ENCODE peak calls at places on chromosomes 4 and X, in nine cellular contexts. G is body of pancreas; M is GM23248; J is DND-41; W is CD8-positive, alpha-beta memory T cell; N is suprapubic skin; V is thoracic aorta; H is neuronal stem cell; Y is endodermal cell. B is an unnamed sample. For H3K4me1, the result is how much of the 10 kb centered on the place peaks cover.

GRCh38 chr4:99563310-99564186 is at the start of gene TRMT10A:
- DNase-seq in N (peak), J (peak), Y (peak), H (peak), V (peak), G (peak), M (peak), W (peak), B (peak)

GRCh38 chr4:12724520-12724919 is 759.6 kb downstream of the RAB28 start:
- DNase-seq in G (no peak), H (no peak), V (no peak), N (no peak), M (peak), W (no peak), Y (no peak), J (no peak), B (peak)

GRCh38 chr4:175424111-175424510 is 388.0 kb downstream of the GPM6A start:
- DNase-seq in M (peak), H (no peak), Y (no peak), J (no peak), G (no peak), N (no peak), W (no peak), V (no peak), B (no peak)

GRCh38 chr4:110198472-110199419 is at the start of gene ELOVL6:
- DNase-seq in H (peak), N (peak), M (peak), Y (peak), W (peak), G (peak), V (no peak), J (peak), B (peak)

GRCh38 chr4:154622598-154622997 is 10.1 kb upstream of the FGG start:
- DNase-seq in H (peak), M (peak), N (no peak), G (peak), W (peak), J (peak), V (no peak), Y (no peak), B (peak)

GRCh38 chr4:17780461-17781071 is 855 bp downstream of the FAM184B start:
- DNase-seq in N (no peak), Y (peak), M (peak), J (no peak), H (no peak), W (no peak), V (no peak), G (no peak), B (no peak)

GRCh38 chr4:3780347-3781171 is 14.4 kb downstream of the ADRA2C start:
- DNase-seq in N (no peak), M (no peak), W (no peak), J (no peak), G (peak), H (no peak), V (no peak), Y (peak), B (peak)

GRCh38 chrX:11427082-11428033 is 134.1 kb downstream of the AMELX start:
- DNase-seq in Y (peak), W (no peak), M (peak), V (no peak), J (no peak), H (peak), G (peak), N (peak), B (no peak)

GRCh38 chr4:74536557-74536956 is 91.6 kb downstream of the AREG start:
- DNase-seq in N (no peak), H (no peak), M (peak), J (no peak), G (no peak), W (no peak), Y (no peak), V (no peak), B (no peak)

GRCh38 chr4:113684534-113685091 is 76.9 kb downstream of the CAMK2D start:
- DNase-seq in Y (peak), W (no peak), N (no peak), M (peak), G (peak), V (peak), H (no peak), J (no peak), B (peak)
- H3K4me1 ChIP-seq in Y (under half), W (under half), N (under half), M (under half), G (under half), V (half or more), H (under half), J (under half), B (half or more)

GRCh38 chr4:70994387-70995099 is 1.1 kb downstream of the DCK start:
- DNase-seq in M (no peak), H (no peak), Y (no peak), W (no peak), V (no peak), J (no peak), N (no peak), G (no peak), B (no peak)

GRCh38 chr4:70996014-70996353 is 2.5 kb downstream of the DCK start:
- DNase-seq in H (no peak), Y (no peak), J (peak), W (no peak), G (no peak), M (peak), V (no peak), N (no peak), B (no peak)

GRCh38 chr4:70993181-70994068 is at the start of gene DCK:
- DNase-seq in Y (peak), W (peak), G (peak), V (peak), N (peak), J (peak), M (peak), H (peak), B (peak)

GRCh38 chr4:70992354-70992753 is 1.1 kb upstream of the DCK start:
- DNase-seq in G (peak), N (no peak), M (no peak), H (no peak), V (no peak), Y (peak), W (no peak), J (no peak), B (peak)

DNA sequence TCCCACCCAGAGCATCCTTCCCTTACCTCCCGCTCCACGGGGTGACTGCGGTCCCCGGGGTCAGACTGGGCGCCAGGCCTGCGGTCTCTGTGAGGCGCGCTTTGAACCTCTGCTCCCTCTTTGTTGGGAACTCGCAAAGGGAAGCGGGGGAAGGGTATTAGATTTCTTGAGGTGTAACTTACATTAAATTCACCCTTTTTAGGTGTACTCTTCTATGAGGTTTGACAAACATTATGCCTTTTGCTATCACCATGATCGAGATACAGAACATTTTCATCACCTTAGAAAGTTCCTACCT is 569 bp downstream of the DCK start:
- DNase-seq in H (no peak), N (no peak), Y (no peak), M (no peak), J (peak), V (no peak), G (no peak), W (no peak), B (no peak)
- H3K4me1 ChIP-seq in H (under half), N (under half), Y (under half), M (under half), J (half or more), V (under half), G (under half), W (under half), B (under half)

DNA sequence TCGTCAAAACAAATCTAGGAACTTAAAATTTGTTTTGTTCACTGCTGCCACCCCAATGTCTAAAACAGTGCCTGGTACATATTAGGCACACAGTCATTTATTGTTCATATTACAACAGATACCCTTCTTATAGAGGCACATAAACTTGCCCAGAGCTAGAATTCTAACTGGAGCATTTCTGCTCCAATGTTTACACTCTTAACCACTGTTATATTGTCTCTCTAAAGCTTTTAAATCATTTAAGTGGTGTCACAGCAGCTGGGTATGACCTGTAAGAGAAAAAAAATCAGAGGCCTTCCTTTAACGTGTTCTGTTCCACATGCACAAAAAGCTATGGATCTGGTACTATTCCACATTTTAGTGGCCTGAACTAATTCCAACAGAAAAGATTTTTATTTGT is 3.0 kb downstream of the UBE2D3 start:
- DNase-seq in V (no peak), M (peak), W (no peak), H (no peak), N (no peak), Y (no peak), G (no peak), J (no peak), B (no peak)
- H3K4me1 ChIP-seq in V (half or more), M (half or more), W (half or more), H (under half), N (half or more), Y (under half), G (half or more), J (half or more), B (under half)

DNA sequence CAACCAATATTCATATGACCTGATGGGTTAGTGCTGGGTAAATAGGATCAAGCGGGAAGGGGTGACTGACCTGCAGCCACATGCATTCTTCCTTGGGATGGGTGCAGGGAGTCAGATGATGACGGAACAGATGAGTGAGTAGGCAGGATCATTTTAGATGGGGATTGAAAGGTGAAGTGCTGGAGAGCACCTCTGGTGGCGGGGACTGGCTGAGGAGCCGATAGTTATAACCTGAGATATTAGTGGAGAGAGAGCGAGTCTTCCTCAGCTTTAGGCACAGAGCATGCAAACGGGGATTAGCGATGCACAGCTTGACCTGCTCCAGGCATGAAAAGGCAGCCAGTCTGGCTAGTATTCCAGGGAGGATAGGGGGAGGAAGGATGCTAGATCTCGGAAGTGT is 99.1 kb downstream of the AFF1 start:
- DNase-seq in Y (peak), V (no peak), H (no peak), M (no peak), N (no peak), W (no peak), J (no peak), G (no peak), B (no peak)
- H3K4me1 ChIP-seq in Y (half or more), V (half or more), H (under half), M (half or more), N (half or more), W (under half), J (under half), G (half or more), B (under half)

GRCh38 chr4:113146876-113147358 is 97.5 kb downstream of the ANK2 start:
- DNase-seq in W (no peak), M (peak), H (no peak), N (no peak), Y (no peak), G (no peak), J (peak), V (no peak), B (peak)
- H3K4me1 ChIP-seq in W (under half), M (under half), H (under half), N (under half), Y (under half), G (under half), J (under half), V (under half), B (half or more)

GRCh38 chr4:1601533-1601835 is 82.6 kb downstream of the FAM53A start:
- DNase-seq in N (no peak), V (no peak), Y (no peak), J (no peak), W (no peak), G (no peak), H (no peak), M (no peak), B (no peak)
- H3K4me1 ChIP-seq in N (under half), V (under half), Y (under half), J (under half), W (under half), G (under half), H (under half), M (under half), B (under half)

GRCh38 chr4:118757761-118758213 is 72.6 kb downstream of the METTL14 start:
- DNase-seq in V (no peak), Y (no peak), G (no peak), N (no peak), H (no peak), M (peak), W (no peak), J (no peak), B (no peak)
- H3K4me1 ChIP-seq in V (half or more), Y (under half), G (under half), N (half or more), H (under half), M (half or more), W (under half), J (under half), B (under half)

GRCh38 chr4:55173580-55173979 is 48.2 kb upstream of the KDR start:
- DNase-seq in H (no peak), G (no peak), V (no peak), M (peak), N (no peak), W (no peak), Y (no peak), J (no peak), B (no peak)

GRCh38 chr4:55175779-55176231 is 50.4 kb upstream of the KDR start:
- DNase-seq in V (no peak), W (no peak), Y (peak), M (peak), H (no peak), J (no peak), G (no peak), N (no peak), B (no peak)

GRCh38 chr4:55178226-55179005 is 53.0 kb upstream of the KDR start:
- DNase-seq in N (no peak), W (no peak), H (no peak), V (no peak), J (no peak), Y (no peak), M (no peak), G (no peak), B (no peak)

GRCh38 chr4:55177461-55177860 is 52.1 kb upstream of the KDR start:
- DNase-seq in G (no peak), M (no peak), V (no peak), Y (no peak), W (no peak), N (no peak), H (no peak), J (no peak), B (no peak)

DNA sequence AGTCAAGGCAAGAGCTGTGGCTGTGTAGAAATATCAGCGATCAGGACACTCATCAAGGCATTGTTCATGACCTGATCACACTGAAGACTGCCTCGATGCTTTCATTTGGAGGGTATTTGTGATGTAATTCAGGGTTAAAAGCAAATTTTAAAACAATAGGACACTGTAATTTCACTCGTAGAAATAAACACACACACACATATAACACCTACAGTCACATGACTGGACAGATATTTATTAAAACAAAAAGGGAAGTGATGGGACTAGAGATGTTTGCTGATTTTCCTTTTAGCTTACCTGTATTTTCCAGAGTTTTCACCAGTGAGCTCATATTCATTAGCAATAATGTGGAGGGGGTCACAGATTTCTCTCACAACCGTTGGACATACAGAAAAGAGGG is 51.1 kb upstream of the KDR start:
- DNase-seq in G (no peak), M (no peak), N (no peak), V (no peak), H (no peak), W (no peak), Y (no peak), J (no peak), B (no peak)
- H3K4me1 ChIP-seq in G (under half), M (under half), N (under half), V (under half), H (under half), W (under half), Y (under half), J (under half), B (under half)

DNA sequence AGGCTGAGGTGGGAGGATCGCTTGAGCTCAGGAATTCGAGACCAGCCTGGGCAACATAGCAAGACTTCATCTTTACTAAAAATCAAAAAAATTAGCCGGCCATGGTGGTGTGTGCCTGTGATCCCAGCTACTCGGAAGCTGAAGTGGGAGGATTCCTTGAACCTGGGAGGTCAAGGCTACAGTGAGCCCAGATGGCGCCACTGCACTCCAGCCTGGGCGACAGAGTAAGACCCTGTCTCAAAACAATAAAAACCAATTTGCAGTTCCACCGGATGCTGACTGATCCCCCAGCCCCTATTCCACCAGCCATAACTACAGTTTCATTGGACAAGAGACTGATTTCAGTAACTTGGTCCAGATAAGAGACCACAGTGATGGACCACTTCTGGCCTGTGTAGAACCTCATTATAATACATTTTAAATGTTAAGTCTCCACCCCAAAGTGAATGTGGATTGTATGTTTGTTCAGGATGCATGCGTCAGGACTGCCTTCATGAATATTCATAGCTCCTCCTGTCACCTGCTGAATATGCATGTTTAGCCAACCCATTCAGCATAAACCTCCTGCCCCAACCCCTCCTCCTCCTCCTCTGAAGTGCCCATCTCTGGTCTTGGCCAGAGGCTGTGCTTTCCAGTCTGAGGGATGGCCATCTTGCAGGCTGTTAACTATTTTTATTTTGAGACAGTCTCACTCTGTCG is 2.3 kb upstream of the SLBP start:
- DNase-seq in M (peak), V (no peak), Y (peak), H (no peak), W (no peak), G (no peak), J (no peak), N (no peak), B (no peak)
- H3K4me1 ChIP-seq in M (under half), V (under half), Y (under half), H (under half), W (under half), G (half or more), J (half or more), N (half or more), B (under half)

B was measured in Caco-2.